ENCODE peak calls at places on chromosomes 6 and 20, in five cellular contexts. L is WTC11, B is A549, S is K562, A is GM12878. M is an unnamed sample.

GRCh38 chr20:24672886-24673677 is 203.7 kb downstream of the SYNDIG1 start:
- DNase-seq in L (no peak), B (peak), S (no peak), A (no peak), M (no peak)

GRCh38 chr6:2990179-2990931 is 9.3 kb upstream of the NQO2 start:
- DNase-seq in L (no peak), B (no peak), S (peak), A (no peak), M (no peak)

GRCh38 chr20:62652051-62652893 is 10.0 kb downstream of the SLCO4A1 start:
- DNase-seq in L (peak), B (peak), S (peak), A (peak), M (peak)

GRCh38 chr6:133837801-133838349 is 51.0 kb upstream of the TCF21 start:
- DNase-seq in L (peak), B (peak), S (peak), A (no peak), M (peak)

GRCh38 chr6:96898241-96898851 is 655 bp upstream of the NDUFAF4 start:
- DNase-seq in L (no peak), B (peak), S (peak), A (no peak), M (no peak)

GRCh38 chr6:30350519-30350918 is 5.6 kb downstream of the RPP21 start:
- DNase-seq in L (no peak), B (no peak), S (no peak), A (no peak), M (no peak)

GRCh38 chr20:34507661-34508060 is 8.6 kb upstream of the DYNLRB1 start:
- DNase-seq in L (no peak), B (no peak), S (no peak), A (no peak), M (no peak)

GRCh38 chr6:35230950-35231349 is 17.2 kb downstream of the SCUBE3 start:
- DNase-seq in L (no peak), B (no peak), S (no peak), A (no peak), M (no peak)

GRCh38 chr6:20952605-20953004 is 418.3 kb downstream of the CDKAL1 start:
- DNase-seq in L (no peak), B (no peak), S (no peak), A (no peak), M (peak)

GRCh38 chr6:107561325-107561724 is 71.4 kb downstream of the SOBP start:
- DNase-seq in L (peak), B (no peak), S (no peak), A (no peak), M (no peak)

GRCh38 chr6:77457720-77458349 is 5.5 kb downstream of the HTR1B start:
- DNase-seq in L (peak), B (peak), S (peak), A (no peak), M (peak)

GRCh38 chr6:33508935-33509926 is 54.9 kb downstream of the ZBTB9 start:
- DNase-seq in L (peak), B (no peak), S (no peak), A (no peak), M (no peak)

GRCh38 chr6:96195272-96195671 is 179.5 kb downstream of the FUT9 start:
- DNase-seq in L (no peak), B (no peak), S (no peak), A (no peak), M (no peak)

GRCh38 chr6:118350881-118351430 is 197.1 kb upstream of the PLN start:
- DNase-seq in L (no peak), B (no peak), S (no peak), A (no peak), M (no peak)

GRCh38 chr6:89828988-89829590 is 591 bp upstream of the CASP8AP2 start:
- DNase-seq in L (no peak), B (no peak), S (no peak), A (no peak), M (no peak)

GRCh38 chr6:57267586-57268293 is 45.6 kb upstream of the RAB23 start:
- DNase-seq in L (peak), B (peak), S (peak), A (peak), M (peak)

GRCh38 chr6:152394303-152394702 is 242.9 kb downstream of the SYNE1 start:
- DNase-seq in L (no peak), B (no peak), S (no peak), A (no peak), M (no peak)

GRCh38 chr6:90068835-90069478 is 174.7 kb downstream of the GJA10 start:
- DNase-seq in L (no peak), B (no peak), S (no peak), A (no peak), M (no peak)

GRCh38 chr6:156912431-156912830 is 135.3 kb downstream of the ARID1B start:
- DNase-seq in L (no peak), B (no peak), S (peak), A (no peak), M (no peak)

GRCh38 chr6:15058200-15059070 is 187.4 kb upstream of the JARID2 start:
- DNase-seq in L (no peak), B (no peak), S (no peak), A (no peak), M (no peak)

GRCh38 chr6:78910611-78911134 is 43.3 kb downstream of the IRAK1BP1 start:
- DNase-seq in L (peak), B (no peak), S (no peak), A (no peak), M (no peak)

GRCh38 chr6:167797079-167797870 is 29.4 kb upstream of the AFDN start:
- DNase-seq in L (no peak), B (no peak), S (no peak), A (no peak), M (no peak)

GRCh38 chr6:25193147-25193864 is 85.9 kb upstream of the CARMIL1 start:
- DNase-seq in L (no peak), B (peak), S (no peak), A (no peak), M (no peak)

GRCh38 chr6:14276066-14276465 is 158.5 kb downstream of the CD83 start:
- DNase-seq in L (no peak), B (no peak), S (no peak), A (no peak), M (no peak)

GRCh38 chr20:63363013-63363957 is 2.1 kb upstream of the CHRNA4 start:
- DNase-seq in L (no peak), B (no peak), S (no peak), A (no peak), M (no peak)

GRCh38 chr20:25453035-25453810 is 45.8 kb downstream of the GINS1 start:
- DNase-seq in L (no peak), B (peak), S (no peak), A (no peak), M (no peak)

GRCh38 chr20:11529046-11529445 is 388.6 kb upstream of the BTBD3 start:
- DNase-seq in L (no peak), B (no peak), S (no peak), A (no peak), M (no peak)

GRCh38 chr6:112043032-112044007 is 10.6 kb upstream of the CCN6 start:
- DNase-seq in L (peak), B (peak), S (peak), A (peak), M (peak)

GRCh38 chr6:122833229-122833556 is 44.1 kb downstream of the SMPDL3A start:
- DNase-seq in L (no peak), B (no peak), S (no peak), A (no peak), M (no peak)

DNA sequence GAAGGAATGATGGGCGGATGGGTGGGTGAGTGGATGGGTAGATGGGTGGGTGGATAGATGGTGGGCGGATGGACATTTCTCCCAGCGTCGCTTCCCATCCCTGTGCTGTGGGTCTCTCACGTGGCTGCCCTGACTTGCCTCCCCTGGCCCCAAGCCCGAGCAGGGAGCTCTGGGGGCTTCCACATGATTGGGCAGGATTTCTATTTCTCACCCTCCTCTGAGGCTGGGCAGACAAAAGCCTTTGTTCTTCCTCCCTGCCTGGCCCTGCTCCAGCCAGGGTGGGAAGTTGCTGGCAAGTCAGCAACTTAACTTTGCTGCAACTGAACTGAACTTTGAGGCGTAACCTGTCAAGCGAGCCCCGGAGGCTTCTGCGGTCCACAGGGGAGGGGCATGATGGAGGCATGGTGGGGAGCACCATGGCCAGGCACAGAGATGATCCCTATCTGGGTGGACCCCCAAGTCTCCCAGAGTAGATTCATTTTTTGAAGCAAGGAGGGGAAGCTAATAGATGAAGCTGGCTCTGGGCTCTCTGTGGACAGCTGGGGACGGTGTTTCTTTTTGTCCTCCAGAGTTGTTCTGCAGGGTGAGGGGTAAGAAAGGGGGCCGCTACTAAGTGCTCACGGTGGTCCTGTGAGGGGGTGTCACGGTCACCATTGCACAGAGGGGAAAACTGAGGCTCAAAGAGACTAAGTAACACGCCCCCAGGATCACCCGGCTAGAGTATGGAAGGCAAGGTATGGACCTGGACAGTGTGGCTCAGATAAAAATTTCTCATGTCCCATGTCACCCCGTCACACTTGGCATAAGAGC is 140.1 kb downstream of the CEBPB start:
- DNase-seq in L (no peak), B (no peak), S (no peak), A (no peak), M (peak)
- TF ChIP-seq ESRRA in L (no peak), B (no peak), S (no peak), A (no peak), M (no peak)

GRCh38 chr6:5498579-5498899 is 237.2 kb downstream of the FARS2 start:
- DNase-seq in L (no peak), B (no peak), S (no peak), A (no peak), M (no peak)

GRCh38 chr6:5504078-5504477 is 242.8 kb downstream of the FARS2 start:
- DNase-seq in L (no peak), B (no peak), S (no peak), A (no peak), M (no peak)

GRCh38 chr6:5499644-5500306 is 238.5 kb downstream of the FARS2 start:
- DNase-seq in L (no peak), B (no peak), S (no peak), A (no peak), M (no peak)

GRCh38 chr6:5497896-5498578 is 236.7 kb downstream of the FARS2 start:
- DNase-seq in L (no peak), B (no peak), S (no peak), A (no peak), M (no peak)

GRCh38 chr6:5501837-5502236 is 240.5 kb downstream of the FARS2 start:
- DNase-seq in L (no peak), B (no peak), S (no peak), A (no peak), M (no peak)
- TF ChIP-seq ESRRA in L (no peak), B (no peak), S (no peak), A (no peak), M (no peak)

DNA sequence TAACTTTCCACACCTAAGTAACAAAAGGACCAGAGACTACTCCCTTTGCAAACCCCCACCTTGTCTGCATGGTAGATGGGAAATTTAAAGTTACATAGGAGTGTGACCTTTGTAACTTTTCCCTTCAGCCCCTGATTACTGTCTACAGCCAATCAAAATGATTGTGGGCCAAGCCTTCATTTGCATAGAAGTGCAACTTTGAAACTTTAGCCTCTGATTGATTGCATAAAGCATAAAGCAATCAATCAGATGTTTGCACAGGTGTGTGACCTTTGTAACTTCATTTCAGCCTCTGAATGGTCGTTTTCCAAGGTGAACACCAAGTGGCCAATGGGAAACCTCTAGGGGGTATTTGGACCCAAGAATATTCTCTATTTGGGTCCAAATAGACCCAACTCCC is 46.1 kb downstream of the PRKN start:
- DNase-seq in L (no peak), B (no peak), S (no peak), A (no peak), M (peak)
- TF ChIP-seq ESRRA in L (no peak), B (no peak), S (no peak), A (no peak), M (no peak)

GRCh38 chr20:61295249-61295648 is 43.2 kb downstream of the CDH4 start:
- DNase-seq in L (no peak), B (no peak), S (no peak), A (no peak), M (no peak)

GRCh38 chr20:61292391-61292790 is 40.3 kb downstream of the CDH4 start:
- DNase-seq in L (no peak), B (no peak), S (no peak), A (no peak), M (no peak)

GRCh38 chr20:61291166-61291829 is 39.2 kb downstream of the CDH4 start:
- DNase-seq in L (no peak), B (no peak), S (no peak), A (no peak), M (no peak)

GRCh38 chr20:61293951-61294350 is 41.9 kb downstream of the CDH4 start:
- DNase-seq in L (no peak), B (no peak), S (no peak), A (no peak), M (no peak)

DNA sequence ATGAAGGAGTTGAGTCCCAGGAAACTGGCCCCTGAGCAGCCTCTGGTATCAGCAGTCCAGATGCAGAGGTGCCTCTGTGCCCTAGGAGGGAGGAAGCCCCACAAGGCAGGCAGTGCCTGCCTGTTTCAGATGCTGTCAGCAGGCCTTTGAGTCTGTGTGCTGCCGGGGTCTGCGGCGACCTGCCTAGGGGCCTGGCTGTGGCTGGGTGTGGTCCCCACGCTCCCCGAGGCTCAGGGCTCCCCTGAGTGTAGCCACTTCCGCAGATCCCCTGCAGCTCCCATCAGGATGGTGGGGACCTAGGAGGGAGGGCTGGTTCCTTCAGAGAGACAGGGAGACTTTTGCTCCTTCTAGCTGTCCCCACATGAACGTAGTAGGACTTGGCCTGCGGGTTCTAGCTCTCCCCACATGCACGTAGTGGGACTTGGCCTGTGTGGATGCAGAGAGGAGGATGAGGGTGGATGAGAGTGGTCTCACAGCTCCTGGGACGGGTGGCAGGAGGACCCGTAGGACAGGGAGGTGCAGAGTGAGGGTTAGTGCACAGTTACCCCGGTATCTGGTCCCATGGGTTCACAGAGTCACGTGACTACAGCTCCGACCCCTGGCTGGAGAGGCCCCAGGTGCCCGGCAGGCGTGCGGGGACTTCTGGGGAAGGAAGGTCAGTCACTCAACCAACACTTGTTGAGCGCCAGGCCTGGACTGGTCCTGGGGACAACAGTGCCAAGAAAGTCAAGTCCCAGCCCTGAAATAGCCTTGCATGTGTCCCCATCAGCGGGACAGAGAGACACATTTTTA is 41.0 kb downstream of the CDH4 start:
- DNase-seq in L (no peak), B (no peak), S (no peak), A (no peak), M (no peak)
- TF ChIP-seq ESRRA in L (no peak), B (no peak), S (no peak), A (no peak), M (no peak)

GRCh38 chr20:61210862-61211261 is 41.2 kb upstream of the CDH4 start:
- DNase-seq in L (no peak), B (no peak), S (no peak), A (no peak), M (no peak)

GRCh38 chr20:61205769-61206168 is 46.3 kb upstream of the CDH4 start:
- DNase-seq in L (no peak), B (no peak), S (no peak), A (no peak), M (no peak)
- TF ChIP-seq ESRRA in L (no peak), B (no peak), S (no peak), A (no peak), M (no peak)

GRCh38 chr6:158958504-158959386 is 41.3 kb downstream of the RSPH3 start:
- DNase-seq in L (no peak), B (no peak), S (no peak), A (no peak), M (peak)
- TF ChIP-seq ESRRA in L (no peak), B (no peak), S (no peak), A (no peak), M (no peak)

M was measured in HepG2.